ENCODE peak calls at places on chromosomes 6 and 20, in six cellular contexts. One of them, this sample, is unnamed.

GRCh38 chr20:54176610-54177009 is 2.8 kb upstream of the CYP24A1 start:
- DNase-seq in T-helper 17 cell: no peak
- DNase-seq in BE2C: no peak
- DNase-seq in mucosa of descending colon: no peak
- DNase-seq in cardiac muscle cell: no peak
- DNase-seq in pancreas: no peak
- DNase-seq in this sample: no peak

GRCh38 chr20:57264151-57264792 is 2.2 kb downstream of the BMP7 start:
- DNase-seq in T-helper 17 cell: no peak
- DNase-seq in BE2C: no peak
- DNase-seq in mucosa of descending colon: no peak
- DNase-seq in cardiac muscle cell: peak; percentile 60
- DNase-seq in pancreas: peak; percentile 62
- DNase-seq in this sample: no peak

GRCh38 chr6:131924881-131925474 is 26.2 kb downstream of the CCN2 start:
- DNase-seq in T-helper 17 cell: no peak
- DNase-seq in BE2C: no peak
- DNase-seq in mucosa of descending colon: no peak
- DNase-seq in cardiac muscle cell: peak; percentile 42
- DNase-seq in pancreas: no peak
- DNase-seq in this sample: no peak

GRCh38 chr6:96237656-96238347 is 222.0 kb downstream of the FUT9 start:
- DNase-seq in T-helper 17 cell: no peak
- DNase-seq in BE2C: no peak
- DNase-seq in mucosa of descending colon: no peak
- DNase-seq in cardiac muscle cell: no peak
- DNase-seq in pancreas: no peak
- DNase-seq in this sample: no peak

GRCh38 chr6:42441059-42441471 is 10.7 kb downstream of the TRERF1 start:
- DNase-seq in T-helper 17 cell: no peak
- DNase-seq in BE2C: no peak
- DNase-seq in mucosa of descending colon: no peak
- DNase-seq in cardiac muscle cell: no peak
- DNase-seq in pancreas: no peak
- DNase-seq in this sample: no peak

GRCh38 chr6:148830614-148831013 is 83.8 kb downstream of the UST start:
- DNase-seq in T-helper 17 cell: no peak
- DNase-seq in BE2C: no peak
- DNase-seq in mucosa of descending colon: no peak
- DNase-seq in cardiac muscle cell: no peak
- DNase-seq in pancreas: no peak
- DNase-seq in this sample: no peak

GRCh38 chr6:57302477-57302876 is 15.0 kb upstream of the PRIM2 start:
- DNase-seq in T-helper 17 cell: no peak
- DNase-seq in BE2C: no peak
- DNase-seq in mucosa of descending colon: no peak
- DNase-seq in cardiac muscle cell: no peak
- DNase-seq in pancreas: no peak
- DNase-seq in this sample: no peak

GRCh38 chr6:156719720-156720563 is 57.2 kb upstream of the ARID1B start:
- DNase-seq in T-helper 17 cell: peak; percentile 58
- DNase-seq in BE2C: peak; percentile 88
- DNase-seq in mucosa of descending colon: peak; percentile 98
- DNase-seq in cardiac muscle cell: peak; percentile 8
- DNase-seq in pancreas: peak; percentile 98
- DNase-seq in this sample: peak; percentile 92

GRCh38 chr6:139474145-139475108 is 100.0 kb upstream of the CITED2 start:
- DNase-seq in T-helper 17 cell: no peak
- DNase-seq in BE2C: peak; percentile 41
- DNase-seq in mucosa of descending colon: no peak
- DNase-seq in cardiac muscle cell: no peak
- DNase-seq in pancreas: no peak
- DNase-seq in this sample: no peak

GRCh38 chr6:160226118-160226541 is 32.5 kb downstream of the SLC22A2 start:
- DNase-seq in T-helper 17 cell: no peak
- DNase-seq in BE2C: no peak
- DNase-seq in mucosa of descending colon: no peak
- DNase-seq in cardiac muscle cell: no peak
- DNase-seq in pancreas: no peak
- DNase-seq in this sample: no peak

GRCh38 chr20:57596998-57597939 is 23.0 kb downstream of the ZBP1 start:
- DNase-seq in T-helper 17 cell: peak; percentile 75
- DNase-seq in BE2C: peak; percentile 81
- DNase-seq in mucosa of descending colon: peak; percentile 85
- DNase-seq in cardiac muscle cell: peak; percentile 84
- DNase-seq in pancreas: no peak
- DNase-seq in this sample: no peak

GRCh38 chr6:159716247-159717086 is 10.8 kb upstream of the WTAP start:
- DNase-seq in T-helper 17 cell: no peak
- DNase-seq in BE2C: no peak
- DNase-seq in mucosa of descending colon: no peak
- DNase-seq in cardiac muscle cell: no peak
- DNase-seq in pancreas: no peak
- DNase-seq in this sample: peak; percentile 72

GRCh38 chr6:159761135-159761872 is 541 bp upstream of the ACAT2 start:
- DNase-seq in T-helper 17 cell: no peak
- DNase-seq in BE2C: peak; percentile 30
- DNase-seq in mucosa of descending colon: peak; percentile 57
- DNase-seq in cardiac muscle cell: peak; percentile 30
- DNase-seq in pancreas: peak; percentile 57
- DNase-seq in this sample: no peak

GRCh38 chr6:13331516-13332348 is 3.4 kb upstream of the TBC1D7 start:
- DNase-seq in T-helper 17 cell: no peak
- DNase-seq in BE2C: no peak
- DNase-seq in mucosa of descending colon: no peak
- DNase-seq in cardiac muscle cell: peak; percentile 45
- DNase-seq in pancreas: no peak
- DNase-seq in this sample: no peak

GRCh38 chr6:133630651-133631050 is 258.3 kb upstream of the TCF21 start:
- DNase-seq in T-helper 17 cell: no peak
- DNase-seq in BE2C: no peak
- DNase-seq in mucosa of descending colon: no peak
- DNase-seq in cardiac muscle cell: no peak
- DNase-seq in pancreas: no peak
- DNase-seq in this sample: no peak

GRCh38 chr6:95614094-95614493 is 36.8 kb downstream of the MANEA start:
- DNase-seq in T-helper 17 cell: no peak
- DNase-seq in BE2C: no peak
- DNase-seq in mucosa of descending colon: no peak
- DNase-seq in cardiac muscle cell: no peak
- DNase-seq in pancreas: no peak
- DNase-seq in this sample: no peak

GRCh38 chr20:62067547-62068260 is 2.0 kb upstream of the TAF4 start:
- DNase-seq in T-helper 17 cell: no peak
- DNase-seq in BE2C: no peak
- DNase-seq in mucosa of descending colon: peak; percentile 47
- DNase-seq in cardiac muscle cell: peak; percentile 17
- DNase-seq in pancreas: no peak
- DNase-seq in this sample: no peak

GRCh38 chr20:29123861-29124260 is 2133.6 kb upstream of the DEFB115 start:
- DNase-seq in T-helper 17 cell: no peak
- DNase-seq in BE2C: no peak
- DNase-seq in mucosa of descending colon: no peak
- DNase-seq in cardiac muscle cell: no peak
- DNase-seq in pancreas: no peak
- DNase-seq in this sample: no peak

DNA sequence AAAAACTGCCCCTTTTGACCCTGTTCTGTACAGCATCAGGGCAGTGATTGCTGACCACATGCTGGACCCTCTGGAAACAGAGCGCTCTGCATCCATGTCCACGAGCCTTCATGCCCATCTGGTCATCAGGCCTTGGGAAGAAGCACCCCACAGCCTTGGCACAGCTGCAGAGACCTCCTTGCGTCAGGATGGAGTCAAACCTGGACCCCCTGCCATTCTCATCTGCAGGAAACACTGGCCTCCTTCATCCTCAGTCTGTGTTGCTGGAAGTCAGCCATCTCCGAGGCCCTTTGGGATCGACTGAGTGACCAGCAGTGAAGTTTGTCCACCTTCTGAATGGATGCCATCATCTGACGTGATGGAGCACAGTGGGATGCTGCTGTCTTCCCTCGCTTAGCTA is 2138.3 kb upstream of the DEFB115 start:
- DNase-seq in T-helper 17 cell: no peak
- DNase-seq in BE2C: no peak
- DNase-seq in mucosa of descending colon: no peak
- DNase-seq in cardiac muscle cell: no peak
- DNase-seq in pancreas: peak; percentile 61
- DNase-seq in this sample: no peak
- H3K9me3 ChIP-seq in T-helper 17 cell: no peaks in the 10 kb centered on the region
- H3K9me3 ChIP-seq in BE2C: no peaks in the 10 kb centered on the region
- H3K9me3 ChIP-seq in mucosa of descending colon: peaks cover 78% of the 10 kb centered on the region
- H3K9me3 ChIP-seq in cardiac muscle cell: no peaks in the 10 kb centered on the region
- H3K9me3 ChIP-seq in pancreas: no peaks in the 10 kb centered on the region
- H3K9me3 ChIP-seq in this sample: peaks cover 14% of the 10 kb centered on the region

GRCh38 chr6:109382576-109383437 is 540 bp upstream of the CD164 start:
- DNase-seq in T-helper 17 cell: peak; percentile 86
- DNase-seq in BE2C: peak; percentile 93
- DNase-seq in mucosa of descending colon: peak; percentile 94
- DNase-seq in cardiac muscle cell: peak; percentile 94
- DNase-seq in pancreas: peak; percentile 93
- DNase-seq in this sample: peak; percentile 90
- H3K9me3 ChIP-seq in T-helper 17 cell: no peaks in the 10 kb centered on the region
- H3K9me3 ChIP-seq in BE2C: no peaks in the 10 kb centered on the region
- H3K9me3 ChIP-seq in mucosa of descending colon: no peaks in the 10 kb centered on the region
- H3K9me3 ChIP-seq in cardiac muscle cell: no peaks in the 10 kb centered on the region
- H3K9me3 ChIP-seq in pancreas: no peaks in the 10 kb centered on the region
- H3K9me3 ChIP-seq in this sample: no peaks in the 10 kb centered on the region

DNA sequence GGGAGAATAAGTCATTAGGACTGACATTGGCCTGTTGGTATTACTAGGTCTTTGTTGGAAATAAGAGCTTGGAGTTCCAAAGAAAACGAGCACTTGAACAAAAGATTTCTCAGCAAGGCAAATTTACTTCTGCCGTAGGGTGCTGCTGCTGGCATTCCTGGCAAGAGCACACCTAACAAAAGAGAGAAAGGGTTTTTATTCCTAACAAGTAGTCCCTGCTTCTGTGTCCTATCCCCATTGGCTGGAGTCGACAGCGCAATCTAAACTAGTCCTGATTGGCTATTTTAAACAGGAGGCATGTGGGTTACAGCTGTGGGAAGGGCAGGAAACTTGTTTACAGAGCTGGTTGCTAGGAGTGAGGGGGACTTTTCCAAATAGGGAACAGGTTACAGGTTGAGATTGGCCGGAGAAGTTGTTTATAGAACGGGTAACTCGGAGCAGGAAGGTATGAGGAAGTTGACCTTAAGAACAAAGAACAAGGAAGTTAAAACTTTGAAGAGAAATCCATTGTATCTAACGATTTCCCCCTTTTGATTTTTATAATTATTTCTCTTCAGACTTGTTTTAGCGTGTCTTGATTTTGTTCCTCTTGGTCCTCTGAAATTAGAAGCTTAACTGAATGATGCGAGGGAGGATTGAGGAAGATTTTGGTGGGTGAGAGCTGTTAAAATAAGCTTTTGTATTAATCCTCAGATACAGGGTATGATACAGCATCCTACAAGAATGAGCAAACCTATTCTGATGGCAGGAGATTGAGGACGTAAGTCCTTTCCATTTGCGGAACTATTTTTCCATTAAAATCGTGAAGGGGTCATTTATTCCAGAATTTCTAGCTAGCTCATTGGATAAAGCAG is 3.4 kb upstream of the ZNFX1 start:
- DNase-seq in T-helper 17 cell: no peak
- DNase-seq in BE2C: peak; percentile 47
- DNase-seq in mucosa of descending colon: no peak
- DNase-seq in cardiac muscle cell: no peak
- DNase-seq in pancreas: no peak
- DNase-seq in this sample: peak; percentile 27
- H3K9me3 ChIP-seq in T-helper 17 cell: peaks cover 65% of the 10 kb centered on the region
- H3K9me3 ChIP-seq in BE2C: no peaks in the 10 kb centered on the region
- H3K9me3 ChIP-seq in mucosa of descending colon: peaks cover 66% of the 10 kb centered on the region
- H3K9me3 ChIP-seq in cardiac muscle cell: no peaks in the 10 kb centered on the region
- H3K9me3 ChIP-seq in pancreas: no peaks in the 10 kb centered on the region
- H3K9me3 ChIP-seq in this sample: peaks cover 35% of the 10 kb centered on the region

GRCh38 chr20:56179051-56179450 is 69.5 kb upstream of the MC3R start:
- DNase-seq in T-helper 17 cell: no peak
- DNase-seq in BE2C: no peak
- DNase-seq in mucosa of descending colon: no peak
- DNase-seq in cardiac muscle cell: no peak
- DNase-seq in pancreas: no peak
- DNase-seq in this sample: no peak

GRCh38 chr20:56178219-56178618 is 70.3 kb upstream of the MC3R start:
- DNase-seq in T-helper 17 cell: no peak
- DNase-seq in BE2C: no peak
- DNase-seq in mucosa of descending colon: no peak
- DNase-seq in cardiac muscle cell: no peak
- DNase-seq in pancreas: no peak
- DNase-seq in this sample: no peak

GRCh38 chr20:56175884-56176283 is 72.6 kb upstream of the MC3R start:
- DNase-seq in T-helper 17 cell: no peak
- DNase-seq in BE2C: no peak
- DNase-seq in mucosa of descending colon: no peak
- DNase-seq in cardiac muscle cell: no peak
- DNase-seq in pancreas: no peak
- DNase-seq in this sample: no peak

DNA sequence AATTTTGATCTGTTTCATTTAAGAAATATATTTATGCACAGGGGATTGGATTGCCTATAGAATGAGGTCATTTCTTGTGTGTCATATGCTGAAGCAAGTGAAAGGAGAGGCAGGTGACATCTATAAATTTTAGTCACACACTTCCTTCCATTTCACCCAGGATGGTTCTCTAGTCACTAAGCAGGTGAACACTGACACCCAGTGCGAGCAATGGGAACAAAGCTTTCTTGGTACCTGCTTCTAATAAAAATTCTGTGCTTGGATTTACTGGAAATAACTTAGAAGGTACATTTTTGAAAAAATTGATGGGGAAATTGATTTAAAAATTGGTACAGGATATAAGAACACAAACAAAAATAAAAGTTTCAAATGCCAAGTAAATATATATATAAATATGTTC is 66.9 kb upstream of the MC3R start:
- DNase-seq in T-helper 17 cell: no peak
- DNase-seq in BE2C: no peak
- DNase-seq in mucosa of descending colon: no peak
- DNase-seq in cardiac muscle cell: no peak
- DNase-seq in pancreas: no peak
- DNase-seq in this sample: no peak
- H3K9me3 ChIP-seq in T-helper 17 cell: no peaks in the 10 kb centered on the region
- H3K9me3 ChIP-seq in BE2C: no peaks in the 10 kb centered on the region
- H3K9me3 ChIP-seq in mucosa of descending colon: no peaks in the 10 kb centered on the region
- H3K9me3 ChIP-seq in cardiac muscle cell: no peaks in the 10 kb centered on the region
- H3K9me3 ChIP-seq in pancreas: no peaks in the 10 kb centered on the region
- H3K9me3 ChIP-seq in this sample: no peaks in the 10 kb centered on the region

DNA sequence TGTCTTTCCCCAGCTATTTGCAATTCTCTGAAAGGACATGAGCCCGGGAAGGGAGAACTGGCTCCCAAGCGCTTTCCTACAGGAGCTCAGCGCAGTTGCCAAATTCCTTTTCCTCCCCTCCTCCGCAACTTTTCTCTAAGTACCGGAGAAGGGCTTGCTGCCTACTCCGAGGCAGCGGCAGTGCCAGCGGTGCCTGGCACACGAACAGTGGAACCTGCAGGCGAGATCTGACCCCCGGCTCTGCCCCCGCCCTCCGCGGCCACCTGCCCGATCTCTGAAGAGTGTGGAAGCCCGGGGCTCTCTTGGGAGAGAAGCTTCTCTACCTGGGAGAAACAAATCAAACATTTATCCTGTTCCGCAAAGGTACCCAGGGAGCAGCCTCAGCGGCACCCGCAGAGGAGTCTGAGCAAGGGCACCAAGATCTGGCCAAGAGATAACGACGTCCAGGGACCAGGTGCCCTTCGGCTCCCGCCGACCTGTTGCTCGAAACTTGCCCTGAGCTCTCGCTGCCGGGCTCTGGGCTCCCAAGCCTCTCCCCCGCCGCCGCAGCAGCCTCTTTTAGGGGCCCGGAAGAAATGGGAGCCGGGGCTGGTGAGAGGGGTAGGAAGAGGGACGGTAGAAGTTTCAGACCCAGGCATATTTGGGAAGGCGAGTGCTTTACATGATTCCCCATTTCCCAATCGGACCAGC is 2.1 kb downstream of the CBLN4 start:
- DNase-seq in T-helper 17 cell: no peak
- DNase-seq in BE2C: no peak
- DNase-seq in mucosa of descending colon: no peak
- DNase-seq in cardiac muscle cell: no peak
- DNase-seq in pancreas: peak; percentile 62
- DNase-seq in this sample: no peak
- H3K9me3 ChIP-seq in T-helper 17 cell: no peaks in the 10 kb centered on the region
- H3K9me3 ChIP-seq in BE2C: no peaks in the 10 kb centered on the region
- H3K9me3 ChIP-seq in mucosa of descending colon: no peaks in the 10 kb centered on the region
- H3K9me3 ChIP-seq in cardiac muscle cell: no peaks in the 10 kb centered on the region
- H3K9me3 ChIP-seq in pancreas: no peaks in the 10 kb centered on the region
- H3K9me3 ChIP-seq in this sample: no peaks in the 10 kb centered on the region